ENCODE peak calls at places on chromosomes 1 and 21, in four cellular contexts. B is A673, V is MM.1S, U is PC-9. A is an unnamed sample. For H3K4me1, the result is how much of the 10 kb centered on the place peaks cover.

GRCh38 chr1:68338107-68338506 is 105.8 kb upstream of the WLS start:
- DNase-seq in B (no peak), V (no peak), U (no peak), A (no peak)

GRCh38 chr1:37177230-37177864 is 143.0 kb upstream of the GRIK3 start:
- DNase-seq in B (peak), V (peak), U (no peak), A (no peak)

GRCh38 chr21:35635261-35635660 is 425.1 kb downstream of the SETD4 start:
- DNase-seq in B (no peak), V (no peak), U (peak), A (no peak)

GRCh38 chr1:184770176-184770575 is 15.5 kb upstream of the EDEM3 start:
- DNase-seq in B (peak), V (no peak), U (no peak), A (no peak)

GRCh38 chr1:151574575-151575529 is 34.7 kb downstream of the TUFT1 start:
- DNase-seq in B (no peak), V (no peak), U (peak), A (peak)

GRCh38 chr1:39394598-39394997 is 96.8 kb upstream of the BMP8A start:
- DNase-seq in B (no peak), V (peak), U (peak), A (peak)

GRCh38 chr1:97820470-97821188 is 100.2 kb downstream of the DPYD start:
- DNase-seq in B (peak), V (peak), U (peak), A (peak)

GRCh38 chr1:219155140-219155539 is 18.5 kb upstream of the LYPLAL1 start:
- DNase-seq in B (no peak), V (no peak), U (no peak), A (no peak)

GRCh38 chr1:3171761-3172160 is 102.8 kb downstream of the PRDM16 start:
- DNase-seq in B (no peak), V (no peak), U (no peak), A (no peak)

GRCh38 chr1:3172431-3173112 is 103.6 kb downstream of the PRDM16 start:
- DNase-seq in B (no peak), V (no peak), U (no peak), A (no peak)

GRCh38 chr1:3168678-3169077 is 99.7 kb downstream of the PRDM16 start:
- DNase-seq in B (no peak), V (no peak), U (no peak), A (no peak)

GRCh38 chr1:3169621-3170356 is 100.8 kb downstream of the PRDM16 start:
- DNase-seq in B (no peak), V (no peak), U (no peak), A (no peak)

DNA sequence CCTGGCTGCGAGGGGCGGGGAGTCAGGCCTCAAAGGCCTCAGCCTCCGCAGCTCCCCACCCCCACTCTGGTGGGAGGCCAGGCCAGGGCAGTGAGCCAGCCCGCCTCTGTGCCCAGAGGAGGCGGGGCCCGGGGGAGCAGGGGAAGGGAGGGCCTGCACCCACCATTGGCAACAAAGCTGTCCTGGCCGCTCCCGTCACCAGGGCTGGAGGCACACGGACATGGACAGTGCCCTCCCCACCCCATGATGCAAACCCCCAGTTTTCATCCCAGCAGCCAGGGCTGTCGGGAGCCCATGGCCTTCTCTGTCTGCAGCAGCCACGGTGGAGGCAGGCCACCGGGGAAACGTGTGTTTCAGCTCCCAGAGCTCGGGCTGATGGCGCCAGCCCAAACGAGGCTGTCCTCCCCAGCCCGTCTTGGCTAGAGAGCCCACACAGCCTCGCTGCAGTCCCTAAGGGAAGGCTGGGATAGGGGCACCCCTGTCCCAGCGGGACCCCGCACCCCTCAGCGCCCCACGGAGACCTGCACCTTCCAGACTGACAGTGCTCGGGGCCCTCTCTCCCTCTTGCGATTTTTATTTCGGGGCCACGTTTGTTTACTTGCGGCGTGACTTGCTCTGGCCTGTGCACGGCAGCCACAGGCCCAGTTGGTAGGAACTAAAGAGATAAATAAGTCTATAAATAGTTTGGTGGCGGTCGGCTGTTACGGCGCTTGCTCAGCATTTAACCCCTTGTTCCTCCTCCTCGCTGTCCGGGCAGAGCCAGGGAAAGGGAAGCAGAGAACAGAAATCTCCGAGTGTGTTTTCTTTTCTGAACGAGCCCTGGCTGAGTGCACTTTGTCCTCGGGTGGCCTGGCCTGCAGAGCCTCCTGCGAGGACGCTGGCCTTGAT is 101.8 kb downstream of the PRDM16 start:
- DNase-seq in B (no peak), V (peak), U (no peak), A (no peak)
- H3K4me1 ChIP-seq in B (under half), V (under half), U (under half), A (under half)

DNA sequence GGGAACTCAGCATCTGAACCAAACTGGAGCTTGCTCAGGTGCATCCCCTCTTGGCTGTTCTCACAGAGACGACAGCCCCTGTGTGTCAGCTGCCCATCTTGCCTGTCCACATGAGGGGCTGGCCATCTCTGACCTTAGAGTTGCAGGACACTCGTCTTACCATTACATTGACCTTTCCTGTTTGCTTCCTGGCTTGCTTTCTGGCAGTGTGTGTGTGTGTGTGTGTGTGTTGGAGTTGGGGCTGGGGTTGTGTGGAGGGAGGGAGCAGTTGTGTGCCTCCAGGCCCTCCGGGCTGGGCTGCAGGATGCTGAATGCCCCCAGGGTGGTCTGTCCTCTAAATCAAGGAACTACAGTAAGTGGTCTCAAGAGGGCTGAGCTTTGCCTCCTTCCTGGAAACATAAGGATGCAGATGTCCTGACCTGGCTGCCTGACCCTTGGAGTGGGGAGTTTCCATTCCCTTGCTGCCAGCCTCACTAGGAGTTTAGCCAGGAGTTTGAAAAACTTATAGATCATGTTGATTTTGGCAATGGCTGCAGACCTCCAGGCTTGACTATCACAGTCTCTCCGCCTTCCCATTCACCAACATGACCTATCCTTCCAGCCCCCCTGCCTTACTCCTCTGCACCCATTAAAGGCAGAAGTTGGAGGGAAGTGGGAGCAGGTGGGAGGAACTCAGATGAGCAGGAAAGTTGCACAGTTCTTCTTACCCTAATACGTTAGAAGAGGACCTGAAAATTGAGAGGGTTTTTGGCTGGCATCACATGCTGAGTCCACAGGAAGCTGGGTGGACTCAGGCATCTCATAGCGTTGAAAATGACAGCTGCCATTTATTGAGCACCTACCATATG is 19.0 kb downstream of the RASSF5 start:
- DNase-seq in B (no peak), V (peak), U (no peak), A (no peak)
- H3K27ac ChIP-seq in B (no peak), V (no peak), U (no peak), A (no peak)

DNA sequence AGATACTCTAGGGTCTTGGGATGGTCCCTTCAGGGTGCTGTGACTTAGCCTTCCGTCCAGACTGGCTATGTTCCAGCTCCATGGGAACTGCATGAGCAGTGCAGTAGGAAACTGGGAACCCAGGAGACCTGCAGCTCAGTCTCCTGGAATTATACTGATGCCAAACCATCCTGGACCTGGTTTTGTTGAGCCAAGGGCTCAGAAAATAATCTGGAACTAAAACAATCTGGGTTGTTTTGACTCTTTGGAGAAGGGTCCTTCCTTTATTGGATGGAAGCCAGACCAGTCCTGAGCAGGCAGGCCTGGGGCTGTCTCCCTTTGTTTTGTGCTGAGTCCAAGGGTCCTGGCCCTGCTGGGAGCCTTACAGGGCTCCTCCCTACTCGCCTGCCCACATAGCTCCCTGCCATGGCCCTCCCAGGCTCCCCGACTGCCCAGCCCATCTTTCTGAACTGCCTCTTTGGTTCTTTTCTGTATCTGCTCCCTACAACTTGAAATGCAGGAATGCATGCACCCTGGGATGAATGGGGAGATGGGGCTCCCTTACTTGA is 1.2 kb downstream of the IPO13 start:
- DNase-seq in B (no peak), V (no peak), U (no peak), A (no peak)
- H3K4me1 ChIP-seq in B (under half), V (under half), U (under half), A (under half)

GRCh38 chr1:225658041-225658440 is 5.1 kb upstream of the ENAH start:
- DNase-seq in B (no peak), V (no peak), U (no peak), A (no peak)

GRCh38 chr1:225662155-225662554 is 9.2 kb upstream of the ENAH start:
- DNase-seq in B (no peak), V (no peak), U (no peak), A (no peak)

GRCh38 chr1:225657462-225657989 is 4.6 kb upstream of the ENAH start:
- DNase-seq in B (peak), V (no peak), U (peak), A (no peak)

GRCh38 chr1:225664762-225665161 is 11.8 kb upstream of the ENAH start:
- DNase-seq in B (no peak), V (no peak), U (no peak), A (no peak)

GRCh38 chr1:225660544-225660946 is 7.6 kb upstream of the ENAH start:
- DNase-seq in B (no peak), V (no peak), U (no peak), A (no peak)
- H3K27ac ChIP-seq in B (no peak), V (peak), U (peak), A (no peak)

GRCh38 chr1:171295821-171296220 is 18.2 kb upstream of the FMO4 start:
- DNase-seq in B (no peak), V (no peak), U (no peak), A (no peak)

GRCh38 chr1:171292799-171293198 is 21.2 kb upstream of the FMO4 start:
- DNase-seq in B (no peak), V (no peak), U (no peak), A (no peak)

GRCh38 chr1:171286032-171286705 is 27.8 kb upstream of the FMO4 start:
- DNase-seq in B (no peak), V (no peak), U (no peak), A (no peak)

GRCh38 chr1:171290611-171291010 is 23.4 kb upstream of the FMO4 start:
- DNase-seq in B (no peak), V (no peak), U (no peak), A (no peak)
- H3K4me1 ChIP-seq in B (under half), V (under half), U (under half), A (under half)

DNA sequence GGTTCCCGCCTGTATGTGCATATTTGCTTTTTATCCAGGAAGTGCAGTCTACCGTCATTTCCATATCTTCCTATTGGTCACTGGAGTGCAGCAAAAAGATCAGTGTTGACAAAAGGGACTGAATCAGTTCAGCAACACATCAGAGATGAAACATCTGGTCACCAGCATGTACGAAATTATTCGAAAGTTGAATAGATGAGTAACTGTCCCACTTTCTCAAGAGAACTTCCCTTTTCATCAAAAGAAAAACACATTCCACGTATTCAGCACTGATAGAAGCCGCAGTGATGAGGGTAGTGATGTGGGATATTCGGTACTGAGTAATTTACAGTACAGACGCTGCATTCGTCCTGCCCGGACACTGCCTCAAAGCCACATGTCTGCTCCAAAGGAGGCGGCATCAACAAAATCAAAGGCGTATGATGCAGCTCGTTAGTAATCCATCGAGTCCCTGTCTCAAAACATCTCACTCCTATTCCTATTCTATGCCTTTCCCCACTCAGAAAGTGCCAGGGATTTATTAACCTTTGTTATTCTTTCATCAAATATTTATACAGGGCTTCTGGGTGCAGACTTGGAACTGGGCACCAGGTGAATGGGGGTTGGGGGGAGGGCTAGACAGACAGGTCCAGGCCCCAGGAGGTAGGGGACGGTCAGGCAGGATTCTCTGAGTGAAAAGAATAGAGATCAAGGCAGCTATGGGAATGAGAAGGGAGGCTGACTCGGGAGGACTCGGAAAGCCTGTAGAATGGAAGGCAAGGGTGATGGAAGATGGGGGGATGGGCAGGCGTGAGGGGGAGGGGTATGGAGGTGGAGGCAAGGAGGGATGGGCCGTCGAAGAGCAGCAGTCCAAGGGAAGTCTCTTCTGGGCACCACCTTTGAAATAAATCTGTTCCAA is 79.5 kb upstream of the SLC45A1 start:
- DNase-seq in B (no peak), V (no peak), U (peak), A (no peak)
- H3K27ac ChIP-seq in B (no peak), V (no peak), U (peak), A (no peak)

GRCh38 chr1:206079130-206079529 is 26.2 kb downstream of the RHEX start:
- DNase-seq in B (no peak), V (no peak), U (no peak), A (no peak)

GRCh38 chr1:206081811-206082210 is 28.8 kb downstream of the RHEX start:
- DNase-seq in B (no peak), V (no peak), U (no peak), A (no peak)

GRCh38 chr1:206080421-206080820 is 27.4 kb downstream of the RHEX start:
- DNase-seq in B (no peak), V (no peak), U (no peak), A (no peak)

GRCh38 chr1:206083750-206084149 is 30.8 kb downstream of the RHEX start:
- DNase-seq in B (no peak), V (no peak), U (no peak), A (no peak)

GRCh38 chr1:206082831-206083695 is 30.1 kb downstream of the RHEX start:
- DNase-seq in B (no peak), V (no peak), U (no peak), A (no peak)
- H3K4me1 ChIP-seq in B (under half), V (under half), U (under half), A (under half)

DNA sequence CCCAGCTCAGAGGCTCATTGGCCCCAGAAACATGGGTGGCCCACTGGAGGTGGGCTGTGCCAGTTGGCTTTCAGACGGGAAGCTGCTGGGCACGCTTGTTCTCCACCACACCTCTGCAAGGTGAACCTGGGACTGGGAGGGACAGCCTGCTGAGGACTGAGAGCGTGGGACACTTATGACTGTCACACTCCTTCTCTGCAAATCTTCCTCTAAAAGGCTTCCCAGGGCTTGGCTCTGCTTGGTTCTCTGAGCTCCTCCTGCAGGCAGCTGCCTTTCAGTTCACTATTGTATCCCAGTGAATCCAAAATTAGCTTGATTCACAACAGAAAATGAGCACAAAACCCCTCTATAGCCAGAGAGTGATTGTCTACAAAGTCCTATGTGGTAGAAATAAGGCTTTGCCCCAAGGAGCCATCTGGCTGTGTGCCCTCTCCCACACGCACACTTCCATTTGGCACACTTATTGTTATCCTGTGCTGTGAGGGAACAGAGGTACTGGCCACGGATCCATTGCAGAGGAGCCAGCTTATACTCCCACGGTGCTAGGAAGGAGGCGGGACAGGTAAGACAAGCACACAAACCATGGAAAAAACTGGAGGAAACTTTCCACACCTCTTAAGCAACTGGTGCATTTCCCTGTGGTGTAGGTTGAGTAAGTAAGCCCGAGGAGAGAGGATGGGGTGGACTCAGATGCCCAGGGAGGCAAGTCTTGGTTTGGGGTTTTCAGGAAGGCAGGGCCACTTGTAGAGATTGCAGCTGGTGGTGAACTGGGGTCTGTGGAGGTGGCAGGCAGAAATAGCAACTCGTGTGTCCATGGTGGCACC is 18.9 kb upstream of the BTG2 start:
- DNase-seq in B (no peak), V (peak), U (no peak), A (no peak)
- H3K27ac ChIP-seq in B (no peak), V (peak), U (no peak), A (peak)